ENCODE peak calls at places on chromosomes 12 and 14, in seven cellular contexts. P, O, M, Z, K, T and R are unnamed samples.

GRCh38 chr12:77433799-77434198 is 368.4 kb upstream of the E2F7 start:
- DNase-seq in P (no peak), O (no peak), M (no peak), Z (no peak), K (peak), T (no peak), R (no peak)

GRCh38 chr12:43912851-43913250 is 77.0 kb downstream of the TMEM117 start:
- DNase-seq in P (no peak), O (no peak), M (no peak), Z (no peak), K (no peak), T (no peak), R (no peak)

GRCh38 chr12:229441-230191 is 15.7 kb upstream of the SLC6A12 start:
- DNase-seq in P (peak), O (peak), M (no peak), Z (no peak), K (no peak), T (peak), R (no peak)

GRCh38 chr14:103718572-103718971 is 3.0 kb downstream of the ZFYVE21 start:
- DNase-seq in P (no peak), O (no peak), M (no peak), Z (no peak), K (peak), T (no peak), R (peak)

GRCh38 chr12:52353766-52354165 is 13.5 kb downstream of the KRT85 start:
- DNase-seq in P (peak), O (no peak), M (no peak), Z (no peak), K (no peak), T (peak), R (no peak)

GRCh38 chr12:131445184-131445974 is 265.5 kb upstream of the SFSWAP start:
- DNase-seq in P (peak), O (no peak), M (no peak), Z (no peak), K (no peak), T (no peak), R (no peak)

GRCh38 chr12:2057793-2058408 is 5.1 kb downstream of the CACNA1C start:
- DNase-seq in P (no peak), O (no peak), M (no peak), Z (no peak), K (no peak), T (peak), R (no peak)

GRCh38 chr12:77642246-77642645 is 188.4 kb upstream of the NAV3 start:
- DNase-seq in P (no peak), O (no peak), M (no peak), Z (no peak), K (no peak), T (no peak), R (no peak)

DNA sequence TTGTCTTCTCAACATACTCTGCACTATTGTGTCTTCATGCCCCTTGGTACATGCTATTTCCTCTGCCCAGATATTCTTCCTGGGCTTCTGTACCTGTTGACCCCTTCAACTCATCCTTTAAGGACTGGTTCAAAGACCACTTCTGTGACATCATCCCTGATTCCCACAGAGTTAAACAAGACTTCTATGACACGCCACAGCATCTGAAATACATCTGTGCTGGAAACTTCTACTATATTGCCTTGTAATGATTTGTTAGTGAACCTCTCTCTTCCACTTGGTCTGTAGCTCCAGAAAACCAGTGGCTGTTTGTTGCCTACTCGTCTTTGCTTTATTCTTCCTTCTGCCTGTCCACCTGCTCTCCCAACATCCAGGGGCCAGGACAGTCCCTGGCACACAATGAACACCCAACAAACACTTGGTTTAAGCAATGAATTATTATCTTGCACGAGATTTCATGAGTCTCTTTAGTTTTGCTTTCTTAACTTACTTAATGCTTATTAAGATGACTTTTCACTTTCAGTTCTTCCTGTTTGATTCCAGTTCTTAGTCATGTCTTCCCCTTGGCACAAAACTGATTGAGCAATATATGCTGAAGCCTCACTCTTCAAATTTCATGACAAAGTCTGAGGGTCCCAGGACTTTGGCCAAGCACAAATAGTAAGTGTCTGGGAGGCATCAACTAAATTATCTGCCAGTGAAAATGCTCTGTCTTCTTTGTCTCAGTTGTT is 485.9 kb downstream of the APAF1 start:
- DNase-seq in P (no peak), O (no peak), M (no peak), Z (no peak), K (peak), T (no peak), R (no peak)
- H3K27ac ChIP-seq in P (peak), O (no peak), M (no peak), Z (peak), K (peak), T (no peak), R (no peak)

GRCh38 chr14:34797747-34798583 is 77.2 kb downstream of the BAZ1A start:
- DNase-seq in P (no peak), O (no peak), M (peak), Z (no peak), K (no peak), T (no peak), R (no peak)

GRCh38 chr14:34794941-34795340 is 80.2 kb downstream of the BAZ1A start:
- DNase-seq in P (no peak), O (no peak), M (no peak), Z (no peak), K (no peak), T (no peak), R (no peak)

GRCh38 chr14:34792593-34792992 is 78.2 kb upstream of the CFL2 start:
- DNase-seq in P (no peak), O (no peak), M (no peak), Z (no peak), K (no peak), T (no peak), R (no peak)

DNA sequence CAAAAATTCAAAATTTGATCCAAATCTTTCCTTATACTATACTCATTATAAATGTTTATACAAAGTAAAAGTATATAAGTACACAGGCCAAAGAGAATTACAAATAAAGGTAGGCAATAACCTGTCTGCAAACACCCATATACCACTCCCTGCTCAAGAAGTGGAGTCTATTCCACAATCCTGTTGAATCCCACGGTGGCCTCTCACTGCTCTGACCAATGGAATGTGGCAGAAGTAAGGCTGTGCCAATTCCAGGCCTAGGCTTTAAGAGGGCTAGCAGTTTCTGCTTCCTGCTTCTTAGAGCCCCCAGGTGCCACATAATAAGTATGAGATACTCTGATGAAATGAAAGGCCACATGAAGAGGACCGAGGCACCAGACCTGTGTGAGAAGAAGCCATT is 79.8 kb upstream of the CFL2 start:
- DNase-seq in P (no peak), O (no peak), M (no peak), Z (no peak), K (peak), T (no peak), R (no peak)
- TF ChIP-seq CTCF in P (no peak), O (no peak), M (no peak), Z (no peak), K (no peak), T (no peak), R (no peak)

GRCh38 chr14:20989787-20990600 is at the start of gene METTL17:
- DNase-seq in P (peak), O (peak), M (peak), Z (peak), K (peak), T (peak), R (peak)

GRCh38 chr14:20986811-20987210 is 3.0 kb upstream of the METTL17 start:
- DNase-seq in P (no peak), O (no peak), M (no peak), Z (no peak), K (peak), T (no peak), R (peak)

GRCh38 chr14:20989464-20989786 is 355 bp upstream of the METTL17 start:
- DNase-seq in P (no peak), O (no peak), M (no peak), Z (no peak), K (no peak), T (no peak), R (no peak)

DNA sequence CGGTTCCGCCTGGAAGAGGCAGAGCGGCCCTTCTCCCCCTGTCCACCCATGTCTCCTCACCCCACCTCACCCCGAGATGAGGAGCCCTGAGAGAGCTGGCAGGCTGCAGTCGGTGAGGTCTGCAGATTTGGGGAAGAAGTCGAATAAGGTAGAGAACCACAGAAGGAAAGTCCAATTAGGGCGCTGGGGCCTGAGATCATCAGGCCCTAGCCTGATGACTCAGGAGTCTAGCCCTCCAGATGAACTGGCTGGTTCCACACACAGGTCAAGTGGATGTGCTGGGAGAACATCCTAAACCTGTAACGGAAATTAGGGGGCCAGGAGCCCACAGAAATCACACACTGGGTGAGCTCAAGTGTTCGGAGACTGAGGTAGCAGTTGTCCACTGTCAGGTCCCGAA is 1.1 kb upstream of the METTL17 start:
- DNase-seq in P (no peak), O (no peak), M (no peak), Z (no peak), K (no peak), T (no peak), R (no peak)
- H3K4me3 ChIP-seq in P (peak), O (no peak), M (peak), Z (peak), K (peak), T (no peak), R (no peak)

DNA sequence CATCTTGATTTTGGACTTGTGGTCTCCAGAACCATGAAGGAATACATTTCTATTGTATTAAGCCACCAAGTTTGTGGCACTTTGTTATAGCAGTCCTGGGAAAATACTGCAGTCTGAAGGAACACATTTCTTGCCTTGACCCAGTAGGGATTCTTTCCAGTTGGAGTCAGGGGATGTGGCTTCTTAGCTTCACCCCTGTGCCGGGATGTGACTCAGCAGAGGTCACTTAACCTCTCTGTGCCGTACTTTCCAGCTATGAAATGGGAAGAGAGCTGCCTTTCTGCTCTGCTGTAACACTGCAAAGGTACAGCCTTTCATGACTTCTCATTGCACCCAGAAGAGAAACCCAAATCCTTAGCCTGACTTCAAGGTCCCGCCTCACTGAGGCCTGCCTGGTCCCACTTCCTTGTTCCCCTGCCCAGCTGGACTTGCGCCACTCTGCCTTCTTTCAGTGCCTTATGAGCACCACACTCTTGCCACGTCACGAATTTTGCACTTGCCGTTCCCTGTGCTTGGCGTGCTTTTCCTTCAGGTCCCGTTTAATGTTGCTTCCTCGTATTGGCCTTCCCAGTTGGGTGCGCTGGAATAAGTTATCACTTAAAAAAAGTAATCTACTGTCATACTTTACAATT is 24.2 kb downstream of the CHST11 start:
- DNase-seq in P (peak), O (peak), M (no peak), Z (peak), K (peak), T (peak), R (no peak)
- H3K27ac ChIP-seq in P (peak), O (no peak), M (peak), Z (peak), K (peak), T (no peak), R (no peak)

GRCh38 chr14:67377916-67378315 is 17.8 kb downstream of the EIF2S1 start:
- DNase-seq in P (no peak), O (no peak), M (no peak), Z (no peak), K (no peak), T (no peak), R (no peak)

GRCh38 chr14:67371247-67372148 is 11.4 kb downstream of the EIF2S1 start:
- DNase-seq in P (no peak), O (no peak), M (no peak), Z (no peak), K (no peak), T (no peak), R (no peak)

GRCh38 chr14:67370830-67371229 is 10.7 kb downstream of the EIF2S1 start:
- DNase-seq in P (no peak), O (no peak), M (no peak), Z (no peak), K (peak), T (no peak), R (no peak)

GRCh38 chr14:67372833-67373232 is 12.7 kb downstream of the EIF2S1 start:
- DNase-seq in P (no peak), O (no peak), M (no peak), Z (no peak), K (no peak), T (no peak), R (no peak)

GRCh38 chr14:67373347-67373746 is 13.2 kb downstream of the EIF2S1 start:
- DNase-seq in P (no peak), O (no peak), M (no peak), Z (no peak), K (no peak), T (no peak), R (no peak)
- TF ChIP-seq CTCF in P (no peak), O (no peak), M (no peak), Z (no peak), K (no peak), T (no peak), R (no peak)

GRCh38 chr14:95575820-95576473 is 41.1 kb downstream of the GLRX5 start:
- DNase-seq in P (no peak), O (no peak), M (no peak), Z (no peak), K (no peak), T (no peak), R (no peak)

GRCh38 chr14:95577067-95577800 is 42.4 kb downstream of the GLRX5 start:
- DNase-seq in P (no peak), O (no peak), M (no peak), Z (no peak), K (no peak), T (no peak), R (no peak)

GRCh38 chr14:95573313-95573712 is 38.5 kb downstream of the GLRX5 start:
- DNase-seq in P (no peak), O (no peak), M (no peak), Z (no peak), K (no peak), T (no peak), R (no peak)

GRCh38 chr14:95577875-95578274 is 43.0 kb downstream of the GLRX5 start:
- DNase-seq in P (no peak), O (no peak), M (no peak), Z (no peak), K (no peak), T (no peak), R (no peak)
- H3K4me3 ChIP-seq in P (no peak), O (no peak), M (no peak), Z (no peak), K (no peak), T (no peak), R (no peak)

DNA sequence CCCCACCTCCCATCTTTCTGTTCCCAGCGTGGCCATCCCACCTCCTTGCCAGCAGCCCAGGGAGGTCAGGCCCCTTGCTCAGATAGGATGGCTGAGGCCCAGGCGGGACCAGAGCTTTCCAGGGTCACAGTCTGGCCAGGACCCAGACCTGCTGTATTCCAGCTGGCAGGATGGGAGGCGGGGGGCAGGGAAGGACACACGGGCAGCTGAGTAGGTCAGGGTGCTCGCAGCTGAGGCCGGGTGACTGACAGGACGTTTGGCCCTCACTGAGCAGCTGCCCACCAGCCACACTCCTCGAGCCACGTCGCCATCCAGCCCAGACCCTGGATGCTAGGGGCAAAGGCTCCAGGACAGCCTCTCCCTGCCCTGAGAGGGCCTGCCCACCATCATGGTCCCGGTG is 4.0 kb downstream of the NUDT14 start:
- DNase-seq in P (no peak), O (no peak), M (no peak), Z (no peak), K (no peak), T (no peak), R (no peak)
- H3K27ac ChIP-seq in P (no peak), O (no peak), M (no peak), Z (no peak), K (no peak), T (no peak), R (no peak)

DNA sequence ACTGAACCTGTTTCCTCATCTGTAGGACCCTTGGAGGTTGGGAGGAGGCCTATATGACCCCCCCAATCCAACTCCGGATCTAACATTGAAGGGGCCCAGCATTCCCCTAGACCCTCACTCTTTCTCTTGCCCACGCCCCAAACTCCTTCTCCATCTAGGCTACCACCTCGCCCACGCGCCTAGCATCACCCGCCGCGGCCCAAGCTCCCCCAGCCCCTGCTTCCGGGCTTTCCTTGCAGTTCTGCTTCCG is 468 bp downstream of the CERS5 start:
- DNase-seq in P (no peak), O (no peak), M (no peak), Z (peak), K (peak), T (no peak), R (no peak)
- TF ChIP-seq CTCF in P (no peak), O (no peak), M (no peak), Z (no peak), K (no peak), T (no peak), R (no peak)

GRCh38 chr14:89364316-89364715 is 52.7 kb downstream of the FOXN3 start:
- DNase-seq in P (no peak), O (no peak), M (no peak), Z (no peak), K (no peak), T (no peak), R (no peak)

GRCh38 chr14:89365071-89365801 is 51.8 kb downstream of the FOXN3 start:
- DNase-seq in P (no peak), O (no peak), M (peak), Z (no peak), K (no peak), T (no peak), R (no peak)

GRCh38 chr14:89368490-89369477 is 48.2 kb downstream of the FOXN3 start:
- DNase-seq in P (no peak), O (no peak), M (no peak), Z (no peak), K (no peak), T (no peak), R (no peak)

GRCh38 chr14:89367449-89368120 is 49.4 kb downstream of the FOXN3 start:
- DNase-seq in P (no peak), O (no peak), M (no peak), Z (no peak), K (no peak), T (no peak), R (no peak)

DNA sequence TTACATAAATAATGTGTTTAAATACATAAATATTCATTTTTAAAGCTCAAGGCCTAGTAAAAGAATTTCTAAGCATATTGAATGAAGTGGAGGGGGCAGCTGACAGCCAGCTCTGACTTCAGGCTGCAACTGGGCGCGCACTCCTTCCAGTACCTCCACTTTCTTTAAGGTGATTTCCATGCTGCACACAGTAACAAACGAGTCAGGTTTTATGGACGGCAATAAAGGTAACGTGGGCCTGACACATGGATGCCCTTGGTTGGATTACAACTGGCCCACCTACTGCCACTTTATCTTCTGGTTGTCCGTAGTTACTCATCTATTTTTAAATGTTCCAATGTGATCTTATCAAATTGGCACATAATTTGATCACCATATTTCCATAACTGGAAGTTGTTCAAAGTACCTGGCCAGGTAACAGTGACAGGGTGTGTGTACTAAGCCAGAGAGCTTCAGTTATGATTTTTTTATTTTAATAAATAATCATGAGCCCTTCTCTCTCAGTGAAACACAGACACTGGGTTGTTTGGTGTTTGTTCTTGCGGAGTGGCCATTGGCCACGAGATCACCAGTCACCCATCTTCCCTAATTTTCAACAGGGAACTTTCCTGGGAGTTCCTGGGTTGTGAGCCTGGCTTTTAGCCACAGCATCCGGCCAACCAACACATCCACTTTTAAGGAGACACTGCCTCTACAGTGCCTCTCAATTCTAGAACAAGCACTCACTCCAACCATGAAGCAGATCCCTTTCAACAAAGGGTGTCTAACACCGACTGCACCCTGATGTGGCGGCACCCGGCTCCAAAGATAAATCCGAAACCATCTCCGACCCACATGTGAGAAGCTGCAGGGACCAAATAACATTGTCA is 50.2 kb downstream of the FOXN3 start:
- DNase-seq in P (no peak), O (no peak), M (no peak), Z (no peak), K (no peak), T (peak), R (no peak)
- H3K4me3 ChIP-seq in P (no peak), O (no peak), M (no peak), Z (peak), K (no peak), T (peak), R (no peak)